ENCODE peak calls at places on chromosomes 5 and 9, in nine cellular contexts. N is right cardiac atrium; M is endodermal cell; H is heart left ventricle; O is left ventricle myocardium inferior; R is psoas muscle; Z is adrenal gland; B is AG04450; T is CD8-positive, alpha-beta T cell. G is an unnamed sample. For H3K9me3, the result is how much of the 10 kb centered on the place peaks cover.

GRCh38 chr5:150473673-150474358 is 24.3 kb upstream of the RPS14 start:
- DNase-seq in N (no peak), M (peak), H (no peak), O (no peak), R (no peak), Z (no peak), B (no peak), T (no peak), G (no peak)

GRCh38 chr9:124863371-124863831 is 1.5 kb downstream of the ARPC5L start:
- DNase-seq in N (no peak), M (no peak), H (no peak), O (no peak), R (no peak), Z (no peak), B (no peak), T (no peak), G (no peak)

GRCh38 chr5:11062379-11062778 is 301.3 kb upstream of the DAP start:
- DNase-seq in N (no peak), M (no peak), H (no peak), O (no peak), R (no peak), Z (no peak), B (no peak), T (no peak), G (no peak)

GRCh38 chr5:111415053-111415452 is 97.3 kb downstream of the STARD4 start:
- DNase-seq in N (no peak), M (no peak), H (no peak), O (no peak), R (no peak), Z (no peak), B (no peak), T (no peak), G (no peak)

GRCh38 chr9:38107811-38108304 is 38.8 kb upstream of the SHB start:
- DNase-seq in N (no peak), M (peak), H (no peak), O (no peak), R (no peak), Z (no peak), B (no peak), T (no peak), G (no peak)

GRCh38 chr9:95852059-95853032 is 23.1 kb upstream of the ERCC6L2 start:
- DNase-seq in N (no peak), M (no peak), H (no peak), O (no peak), R (no peak), Z (no peak), B (peak), T (no peak), G (no peak)

GRCh38 chr9:4050686-4051315 is 249.1 kb downstream of the GLIS3 start:
- DNase-seq in N (no peak), M (no peak), H (no peak), O (no peak), R (no peak), Z (no peak), B (no peak), T (no peak), G (no peak)

GRCh38 chr5:55766408-55766807 is 28.5 kb downstream of the DDX4 start:
- DNase-seq in N (no peak), M (no peak), H (no peak), O (no peak), R (no peak), Z (no peak), B (no peak), T (no peak), G (no peak)

GRCh38 chr9:93301911-93302525 is 118.1 kb downstream of the WNK2 start:
- DNase-seq in N (no peak), M (peak), H (no peak), O (no peak), R (no peak), Z (no peak), B (no peak), T (no peak), G (peak)

GRCh38 chr9:129885670-129886106 is 50.4 kb downstream of the USP20 start:
- DNase-seq in N (peak), M (peak), H (peak), O (peak), R (peak), Z (peak), B (peak), T (peak), G (peak)

GRCh38 chr5:124176692-124177091 is 569.7 kb downstream of the ZNF608 start:
- DNase-seq in N (peak), M (peak), H (peak), O (peak), R (peak), Z (no peak), B (no peak), T (no peak), G (no peak)

GRCh38 chr5:32017638-32018429 is 156.3 kb downstream of the GOLPH3 start:
- DNase-seq in N (no peak), M (no peak), H (no peak), O (no peak), R (no peak), Z (no peak), B (no peak), T (no peak), G (no peak)

GRCh38 chr5:54646285-54647101 is 128.9 kb downstream of the SNX18 start:
- DNase-seq in N (peak), M (peak), H (peak), O (peak), R (peak), Z (peak), B (peak), T (peak), G (peak)
- H3K27ac ChIP-seq in N (peak), M (no peak), H (peak), O (peak), R (peak), Z (peak), B (peak), T (peak), G (peak)

GRCh38 chr5:60143912-60144311 is 250.4 kb upstream of the PDE4D start:
- DNase-seq in N (no peak), M (peak), H (no peak), O (no peak), R (no peak), Z (no peak), B (no peak), T (no peak), G (no peak)
- H3K4me3 ChIP-seq in N (no peak), M (no peak), H (no peak), O (no peak), R (no peak), Z (no peak), B (no peak), T (no peak), G (no peak)

GRCh38 chr9:103734471-103734870 is 359.6 kb upstream of the SMC2 start:
- DNase-seq in N (no peak), M (no peak), H (no peak), O (no peak), R (no peak), Z (no peak), B (no peak), T (no peak), G (no peak)
- H3K9me3 ChIP-seq in N (under half), M (under half), H (under half), O (under half), R (under half), Z (under half), B (under half), T (under half), G (under half)

GRCh38 chr9:136997830-136998234 is 1.5 kb upstream of the CLIC3 start:
- DNase-seq in N (no peak), M (no peak), H (no peak), O (no peak), R (no peak), Z (no peak), B (no peak), T (no peak), G (no peak)

GRCh38 chr9:136997355-136997754 is 987 bp upstream of the CLIC3 start:
- DNase-seq in N (no peak), M (no peak), H (no peak), O (no peak), R (no peak), Z (no peak), B (no peak), T (no peak), G (no peak)

GRCh38 chr9:136995370-136995769 is 998 bp downstream of the CLIC3 start:
- DNase-seq in N (no peak), M (no peak), H (no peak), O (no peak), R (no peak), Z (no peak), B (no peak), T (no peak), G (no peak)

GRCh38 chr9:136995772-136996308 is 528 bp downstream of the CLIC3 start:
- DNase-seq in N (peak), M (no peak), H (peak), O (no peak), R (no peak), Z (no peak), B (no peak), T (no peak), G (no peak)

GRCh38 chr9:136996361-136997281 is at the start of gene CLIC3:
- DNase-seq in N (peak), M (peak), H (no peak), O (no peak), R (no peak), Z (no peak), B (no peak), T (peak), G (peak)
- H3K27ac ChIP-seq in N (peak), M (no peak), H (peak), O (peak), R (no peak), Z (no peak), B (peak), T (peak), G (peak)

DNA sequence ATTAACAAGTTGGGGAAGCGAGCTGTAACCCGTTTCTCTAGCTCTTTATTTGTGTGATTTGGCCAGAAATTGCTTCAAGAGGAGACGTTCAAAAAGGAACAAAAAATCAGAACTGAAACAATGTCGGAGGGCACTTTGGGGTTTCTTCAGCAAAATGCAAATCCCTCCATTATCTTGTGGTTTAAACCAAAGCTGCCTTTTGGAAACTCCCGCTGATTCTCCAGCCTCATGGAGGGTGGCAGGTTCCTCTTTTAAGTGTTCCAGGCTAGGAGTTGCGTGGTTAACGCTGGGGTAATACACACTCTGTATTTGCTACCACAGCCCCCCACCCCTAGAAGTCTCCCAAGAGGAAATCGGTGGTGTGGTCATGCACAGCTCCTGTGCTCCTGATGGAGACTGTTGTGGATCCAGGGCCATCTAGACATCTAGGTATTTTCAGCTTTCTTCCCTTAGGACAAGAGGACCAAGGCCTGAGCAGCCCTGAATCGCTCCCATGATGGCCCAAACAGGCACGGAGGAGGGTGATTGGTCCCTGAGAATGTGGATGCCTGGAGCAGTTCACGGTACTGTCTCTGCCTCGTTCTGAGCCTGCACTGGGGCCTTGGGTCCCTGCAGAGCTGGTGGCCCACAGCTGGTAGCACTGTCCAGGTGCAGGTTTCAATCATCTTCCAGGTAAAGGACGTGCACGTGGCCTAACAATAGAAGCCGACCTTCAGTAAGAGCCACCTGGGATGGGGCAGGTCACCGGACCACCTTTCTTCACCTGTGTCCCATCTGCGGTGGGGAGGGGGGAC is 19.2 kb upstream of the FCN1 start:
- DNase-seq in N (no peak), M (no peak), H (no peak), O (no peak), R (peak), Z (no peak), B (no peak), T (no peak), G (no peak)
- H3K4me3 ChIP-seq in N (no peak), M (no peak), H (no peak), O (no peak), R (no peak), Z (no peak), B (no peak), T (no peak), G (no peak)

DNA sequence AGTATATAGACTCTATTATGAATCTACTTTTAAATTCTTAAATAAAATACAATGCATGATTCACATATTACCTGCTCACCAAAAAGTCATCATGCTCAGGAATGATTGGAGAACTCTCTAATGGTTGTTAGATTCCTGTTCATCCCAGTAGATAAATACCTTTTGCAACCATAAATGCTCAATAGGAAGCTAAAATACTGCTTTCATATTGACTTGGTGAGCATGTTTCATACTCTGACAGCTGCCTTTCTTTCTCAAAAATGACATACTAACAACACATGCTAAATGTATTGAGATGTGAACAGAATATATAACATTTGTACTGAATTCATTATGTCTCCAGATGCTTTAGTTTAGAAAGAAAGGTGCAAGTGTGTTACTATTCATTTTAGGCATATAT is 79.6 kb upstream of the SLCO6A1 start:
- DNase-seq in N (no peak), M (no peak), H (no peak), O (no peak), R (no peak), Z (no peak), B (no peak), T (no peak), G (no peak)
- H3K9me3 ChIP-seq in N (under half), M (under half), H (under half), O (under half), R (under half), Z (under half), B (under half), T (under half), G (under half)

GRCh38 chr5:135138116-135138850 is 104.3 kb upstream of the PITX1 start:
- DNase-seq in N (no peak), M (no peak), H (no peak), O (no peak), R (no peak), Z (no peak), B (no peak), T (no peak), G (no peak)
- H3K27ac ChIP-seq in N (no peak), M (no peak), H (no peak), O (no peak), R (no peak), Z (no peak), B (peak), T (no peak), G (peak)

GRCh38 chr5:175444060-175444904 is at the start of gene DRD1:
- DNase-seq in N (peak), M (peak), H (no peak), O (no peak), R (peak), Z (no peak), B (no peak), T (peak), G (peak)
- H3K4me3 ChIP-seq in N (peak), M (peak), H (no peak), O (peak), R (peak), Z (no peak), B (peak), T (peak), G (peak)

DNA sequence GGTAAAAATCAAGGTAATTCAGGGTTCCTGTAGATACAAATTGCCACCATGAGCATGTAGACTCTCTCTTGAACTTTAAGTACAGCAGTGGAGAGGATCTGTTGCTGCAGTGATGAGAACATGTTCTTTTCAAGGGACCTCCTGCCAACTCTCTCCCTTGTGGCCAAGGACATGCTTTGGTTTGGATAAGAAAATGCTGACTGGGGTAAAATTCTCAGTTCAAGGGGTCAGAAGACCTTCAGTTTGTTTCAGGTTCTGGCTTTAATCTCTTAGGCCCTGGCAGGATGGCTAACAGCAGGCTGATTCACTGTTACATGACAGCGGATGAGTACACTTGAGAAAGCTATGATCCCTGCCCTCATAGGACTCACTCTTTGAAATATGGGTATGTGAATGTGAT is 299.2 kb upstream of the NMUR2 start:
- DNase-seq in N (no peak), M (no peak), H (no peak), O (no peak), R (no peak), Z (no peak), B (no peak), T (no peak), G (no peak)
- H3K9me3 ChIP-seq in N (under half), M (under half), H (under half), O (under half), R (under half), Z (under half), B (under half), T (under half), G (under half)